ENCODE peak calls at places on chromosomes 13 and 19, in six cellular contexts. C is BE2C, R is Peyer's patch, P is mesendoderm, V is mammary epithelial cell, J is mucosa of descending colon. K is an unnamed sample.

GRCh38 chr13:27353653-27354052 is 70.8 kb upstream of the GTF3A start:
- DNase-seq in C (no peak), R (no peak), P (no peak), V (no peak), J (no peak), K (no peak)

GRCh38 chr19:10134040-10134439 is 14.3 kb upstream of the EIF3G start:
- DNase-seq in C (no peak), R (no peak), P (no peak), V (no peak), J (no peak), K (no peak)

GRCh38 chr13:109737606-109738005 is 48.8 kb downstream of the IRS2 start:
- DNase-seq in C (no peak), R (no peak), P (no peak), V (peak; percentile 69), J (no peak), K (no peak)

GRCh38 chr19:19321143-19321577 is 531 bp downstream of the MAU2 start:
- DNase-seq in C (no peak), R (no peak), P (peak; percentile 85), V (peak; percentile 6), J (peak; percentile 26), K (no peak)

GRCh38 chr13:93455881-93456280 is 229.3 kb downstream of the GPC6 start:
- DNase-seq in C (no peak), R (no peak), P (no peak), V (no peak), J (no peak), K (no peak)

GRCh38 chr13:97279913-97280312 is 57.8 kb downstream of the MBNL2 start:
- DNase-seq in C (no peak), R (no peak), P (no peak), V (no peak), J (no peak), K (peak; percentile 47)

GRCh38 chr19:934865-935422 is 9.1 kb downstream of the ARID3A start:
- DNase-seq in C (peak; percentile 82), R (no peak), P (no peak), V (no peak), J (peak; percentile 85), K (no peak)

GRCh38 chr13:60220072-60220471 is 56.3 kb upstream of the DIAPH3 start:
- DNase-seq in C (no peak), R (no peak), P (no peak), V (no peak), J (no peak), K (no peak)

GRCh38 chr19:58498316-58499020 is 13.3 kb downstream of the SLC27A5 start:
- DNase-seq in C (no peak), R (no peak), P (no peak), V (no peak), J (peak; percentile 36), K (no peak)

GRCh38 chr13:39407786-39408185 is 195.2 kb downstream of the LHFPL6 start:
- DNase-seq in C (no peak), R (no peak), P (no peak), V (no peak), J (no peak), K (no peak)

GRCh38 chr13:45325806-45326205 is 15.2 kb downstream of the TPT1 start:
- DNase-seq in C (peak; percentile 38), R (no peak), P (no peak), V (peak; percentile 87), J (peak; percentile 28), K (peak; percentile 87)

GRCh38 chr13:98203641-98204326 is 26.7 kb upstream of the RNF113B start:
- DNase-seq in C (no peak), R (no peak), P (no peak), V (no peak), J (no peak), K (no peak)

GRCh38 chr13:111874981-111875380 is 192.0 kb upstream of the SOX1 start:
- DNase-seq in C (no peak), R (peak; percentile 6), P (no peak), V (no peak), J (no peak), K (no peak)

GRCh38 chr19:16978839-16979802 is 47.5 kb downstream of the CPAMD8 start:
- DNase-seq in C (no peak), R (no peak), P (no peak), V (no peak), J (no peak), K (no peak)

GRCh38 chr19:13277104-13277809 is 127.0 kb downstream of the IER2 start:
- DNase-seq in C (peak; percentile 56), R (peak; percentile 57), P (peak; percentile 81), V (peak; percentile 63), J (peak; percentile 89), K (peak; percentile 75)

GRCh38 chr19:54041969-54042606 is 21.6 kb downstream of the VSTM1 start:
- DNase-seq in C (no peak), R (no peak), P (peak; percentile 94), V (no peak), J (no peak), K (no peak)

GRCh38 chr13:99968521-99969367 is 2.8 kb downstream of the ZIC5 start:
- DNase-seq in C (no peak), R (no peak), P (peak; percentile 79), V (no peak), J (peak; percentile 54), K (no peak)

GRCh38 chr19:12611361-12611699 is 610 bp downstream of the ZNF791 start:
- DNase-seq in C (peak; percentile 65), R (peak; percentile 36), P (peak; percentile 83), V (peak; percentile 65), J (peak; percentile 81), K (peak; percentile 56)

GRCh38 chr13:33235078-33235477 is 50.5 kb downstream of the STARD13 start:
- DNase-seq in C (no peak), R (no peak), P (no peak), V (no peak), J (no peak), K (peak; percentile 47)

GRCh38 chr19:5966215-5966614 is 11.7 kb downstream of the RANBP3 start:
- DNase-seq in C (no peak), R (no peak), P (no peak), V (no peak), J (no peak), K (no peak)

GRCh38 chr19:5967571-5967970 is 10.4 kb downstream of the RANBP3 start:
- DNase-seq in C (no peak), R (no peak), P (no peak), V (no peak), J (no peak), K (no peak)

GRCh38 chr19:5968431-5969373 is 9.2 kb downstream of the RANBP3 start:
- DNase-seq in C (no peak), R (no peak), P (peak; percentile 61), V (peak; percentile 58), J (no peak), K (no peak)

GRCh38 chr19:5967994-5968430 is 9.9 kb downstream of the RANBP3 start:
- DNase-seq in C (peak; percentile 70), R (peak; percentile 65), P (peak; percentile 87), V (peak; percentile 67), J (peak; percentile 86), K (peak; percentile 72)

DNA sequence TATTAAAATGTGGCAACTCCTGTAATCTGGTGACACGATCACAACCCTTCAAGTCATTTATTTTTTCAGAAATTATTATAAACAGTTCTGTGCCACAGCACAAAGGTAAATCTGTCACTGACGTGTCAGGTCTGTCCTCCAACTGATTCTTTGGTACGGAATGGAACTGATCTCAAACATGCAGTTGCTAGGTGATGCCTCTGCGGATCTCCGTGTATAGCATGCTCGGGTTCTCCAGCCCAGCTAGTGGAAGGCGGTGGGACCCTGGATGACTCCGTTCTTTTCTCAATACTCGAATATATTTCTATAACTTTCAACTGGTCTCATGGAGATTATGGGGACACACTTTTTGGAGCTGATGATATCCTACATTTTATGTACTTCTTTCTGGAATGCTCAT is 11.0 kb downstream of the RANBP3 start:
- DNase-seq in C (no peak), R (no peak), P (no peak), V (no peak), J (no peak), K (no peak)
- H3K36me3 ChIP-seq in C (peaks cover 14% of the 10 kb centered on the region), R (no peaks in the 10 kb centered on the region), P (no peaks in the 10 kb centered on the region), V (peaks cover 3% of the 10 kb centered on the region), J (no peaks in the 10 kb centered on the region), K (peaks cover 3% of the 10 kb centered on the region)

DNA sequence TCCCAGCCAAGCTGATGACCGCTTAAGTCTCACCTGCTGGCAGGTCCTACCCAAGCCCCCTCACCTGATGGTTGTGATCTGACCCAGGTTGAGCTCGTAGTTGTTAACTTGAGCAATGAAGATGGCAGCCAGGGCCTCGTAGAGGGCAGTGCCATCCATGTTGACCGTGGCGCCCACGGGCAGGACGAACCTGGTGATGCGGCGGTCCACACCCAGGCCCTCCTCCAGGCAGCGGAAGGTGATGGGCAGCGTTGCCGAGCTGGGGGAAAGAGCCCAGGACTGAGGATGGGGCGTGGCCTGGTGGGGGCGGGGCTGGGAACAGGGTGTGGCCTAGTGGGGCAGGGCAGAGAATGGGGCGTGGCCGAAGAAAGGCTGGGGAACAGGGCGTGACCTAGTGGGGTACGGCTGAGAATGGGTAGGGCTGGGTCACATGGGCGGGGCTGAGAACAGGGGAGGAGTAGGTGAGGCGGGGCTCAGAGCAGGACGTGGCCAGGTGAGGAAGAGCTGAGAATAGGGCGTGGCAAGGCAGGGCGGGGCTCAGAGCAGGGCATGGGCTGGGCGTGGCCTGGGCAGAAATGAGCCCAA is 12.9 kb downstream of the OR7C2 start:
- DNase-seq in C (peak; percentile 16), R (no peak), P (no peak), V (peak; percentile 15), J (no peak), K (no peak)
- H3K36me3 ChIP-seq in C (no peaks in the 10 kb centered on the region), R (no peaks in the 10 kb centered on the region), P (no peaks in the 10 kb centered on the region), V (peaks cover 2% of the 10 kb centered on the region), J (no peaks in the 10 kb centered on the region), K (no peaks in the 10 kb centered on the region)

GRCh38 chr19:14405380-14405757 is 13.8 kb downstream of the DDX39A start:
- DNase-seq in C (no peak), R (no peak), P (peak; percentile 68), V (no peak), J (no peak), K (no peak)
- H3K36me3 ChIP-seq in C (peaks cover 37% of the 10 kb centered on the region), R (no peaks in the 10 kb centered on the region), P (peaks cover 8% of the 10 kb centered on the region), V (peaks cover 11% of the 10 kb centered on the region), J (peaks cover 11% of the 10 kb centered on the region), K (peaks cover 71% of the 10 kb centered on the region)

GRCh38 chr19:2341987-2342386 is 13.5 kb downstream of the SPPL2B start:
- DNase-seq in C (no peak), R (no peak), P (no peak), V (no peak), J (no peak), K (no peak)

GRCh38 chr19:2340496-2341246 is 12.2 kb downstream of the SPPL2B start:
- DNase-seq in C (no peak), R (no peak), P (no peak), V (no peak), J (no peak), K (no peak)

GRCh38 chr19:2342656-2343288 is 14.3 kb downstream of the SPPL2B start:
- DNase-seq in C (no peak), R (no peak), P (no peak), V (no peak), J (no peak), K (no peak)

GRCh38 chr19:2339644-2340310 is 11.3 kb downstream of the SPPL2B start:
- DNase-seq in C (no peak), R (no peak), P (no peak), V (no peak), J (no peak), K (no peak)

GRCh38 chr19:2341247-2341705 is 12.8 kb downstream of the SPPL2B start:
- DNase-seq in C (no peak), R (no peak), P (no peak), V (no peak), J (no peak), K (no peak)
- H3K36me3 ChIP-seq in C (peaks cover 55% of the 10 kb centered on the region), R (no peaks in the 10 kb centered on the region), P (no peaks in the 10 kb centered on the region), V (no peaks in the 10 kb centered on the region), J (no peaks in the 10 kb centered on the region), K (peaks cover 12% of the 10 kb centered on the region)

K was measured in brain microvascular endothelial cell.